ENCODE peak calls at places on chromosomes 7 and 10, in seven cellular contexts. F is A549, B is GM23248, J is OCI-LY7, C is dorsolateral prefrontal cortex, K is H9, P is tibial nerve. G is an unnamed sample.

GRCh38 chr7:44282601-44283171 is 42.7 kb downstream of the CAMK2B start:
- DNase-seq in F (no peak), B (no peak), J (no peak), C (peak), K (peak), P (peak), G (no peak)

GRCh38 chr10:32379314-32379949 is 32.5 kb upstream of the EPC1 start:
- DNase-seq in F (no peak), B (peak), J (peak), C (no peak), K (peak), P (no peak), G (no peak)

GRCh38 chr7:99730262-99730810 is 4.7 kb downstream of the CYP3A7 start:
- DNase-seq in F (no peak), B (no peak), J (no peak), C (no peak), K (no peak), P (no peak), G (no peak)

GRCh38 chr7:75614390-75614789 is 122.3 kb downstream of the SPDYE5 start:
- DNase-seq in F (no peak), B (no peak), J (no peak), C (no peak), K (no peak), P (no peak), G (no peak)

GRCh38 chr10:61992683-61993629 is 91.5 kb downstream of the ARID5B start:
- DNase-seq in F (no peak), B (peak), J (peak), C (no peak), K (no peak), P (peak), G (peak)

GRCh38 chr7:16529697-16530096 is 3.1 kb downstream of the LRRC72 start:
- DNase-seq in F (no peak), B (no peak), J (no peak), C (no peak), K (no peak), P (no peak), G (no peak)

GRCh38 chr10:101331960-101332359 is 22.0 kb upstream of the BTRC start:
- DNase-seq in F (no peak), B (peak), J (no peak), C (peak), K (no peak), P (no peak), G (no peak)

GRCh38 chr7:99837649-99838361 is 10.0 kb downstream of the CYP3A43 start:
- DNase-seq in F (no peak), B (peak), J (peak), C (no peak), K (no peak), P (no peak), G (no peak)

GRCh38 chr7:130845581-130846085 is 111.6 kb upstream of the KLF14 start:
- DNase-seq in F (peak), B (peak), J (no peak), C (no peak), K (no peak), P (no peak), G (no peak)

GRCh38 chr7:84113286-84113685 is 81.3 kb downstream of the SEMA3A start:
- DNase-seq in F (no peak), B (peak), J (no peak), C (no peak), K (no peak), P (no peak), G (no peak)

GRCh38 chr7:1948887-1949680 is 279.0 kb downstream of the ELFN1 start:
- DNase-seq in F (no peak), B (no peak), J (no peak), C (no peak), K (no peak), P (no peak), G (no peak)

DNA sequence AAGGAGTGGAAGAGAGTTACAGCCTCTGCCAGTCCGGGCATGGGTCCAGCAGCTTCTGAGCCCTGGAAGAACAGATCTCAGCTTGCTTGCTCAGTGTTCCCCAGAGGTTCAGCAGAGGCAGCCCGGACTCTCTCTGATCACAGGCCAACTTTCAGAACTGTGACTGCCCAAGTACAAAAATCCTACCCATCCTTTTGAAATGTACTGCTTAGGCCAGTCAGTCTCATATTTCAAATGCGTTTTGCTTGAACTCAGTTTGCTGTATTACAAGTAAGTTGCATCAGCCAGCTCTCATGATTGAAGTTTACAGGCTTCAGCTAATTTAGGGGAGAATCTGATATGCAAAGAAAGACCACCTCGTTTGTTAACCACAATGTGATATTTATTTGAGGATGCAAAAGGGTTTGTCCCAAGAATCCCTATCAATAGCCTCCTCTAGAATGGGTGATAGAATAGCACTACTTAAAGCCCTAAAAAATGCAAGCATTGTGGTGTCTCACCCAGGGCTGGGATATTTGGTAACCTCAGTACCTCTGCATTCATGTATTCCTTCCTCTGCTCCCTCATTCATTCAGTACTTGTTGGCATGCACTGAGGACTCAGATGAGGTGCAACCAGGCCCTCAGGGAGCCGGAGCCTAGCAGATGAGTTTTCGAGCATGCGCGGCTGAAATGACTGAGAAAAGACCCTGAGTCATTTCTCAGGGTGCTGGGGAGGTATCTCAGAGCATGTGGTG is 7.0 kb downstream of the AIMP2 start:
- DNase-seq in F (no peak), B (peak), J (peak), C (no peak), K (no peak), P (peak), G (no peak)
- H3K27ac ChIP-seq in F (peak), B (peak), J (peak), C (no peak), K (no peak), P (peak), G (no peak)

GRCh38 chr10:30422296-30422695 is 11.7 kb upstream of the MAP3K8 start:
- DNase-seq in F (no peak), B (no peak), J (no peak), C (no peak), K (no peak), P (no peak), G (no peak)
- H3K27ac ChIP-seq in F (peak), B (no peak), J (no peak), C (no peak), K (no peak), P (peak), G (no peak)

DNA sequence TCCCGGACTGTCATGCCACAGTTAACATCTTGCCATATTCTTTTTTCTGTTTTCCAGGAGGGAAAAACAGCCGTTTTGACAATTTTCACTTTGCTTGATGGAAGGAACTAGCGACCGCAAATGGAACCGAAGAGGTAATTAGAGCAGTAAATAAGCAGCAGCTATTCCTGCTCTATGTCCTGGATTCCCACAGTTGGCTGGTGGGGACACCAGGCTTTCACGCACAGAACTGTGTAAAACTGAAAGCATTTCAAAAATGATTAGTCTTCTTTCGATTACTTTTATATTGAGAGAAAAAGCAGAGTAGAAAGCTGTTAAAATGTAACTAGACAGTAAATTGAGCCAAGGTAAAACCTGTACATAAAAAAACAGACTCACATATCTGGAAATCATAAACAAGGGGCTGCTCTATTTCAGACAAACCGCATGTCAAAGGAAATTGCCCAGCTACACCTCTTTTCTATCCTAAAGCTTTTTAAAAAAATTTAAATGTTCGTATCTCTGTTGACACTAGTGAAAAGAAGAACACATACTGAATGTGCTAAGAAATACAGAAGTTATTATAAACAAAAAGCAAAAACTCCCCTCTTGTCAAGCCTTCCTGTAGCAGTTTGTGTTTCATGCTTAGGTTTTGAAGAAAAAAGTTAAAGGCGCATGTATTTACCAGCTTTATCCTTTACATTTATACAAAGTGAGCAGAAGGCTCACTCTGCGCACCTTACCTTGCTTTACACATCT is 93.4 kb downstream of the RNF216 start:
- DNase-seq in F (no peak), B (no peak), J (no peak), C (no peak), K (no peak), P (no peak), G (no peak)
- H3K27ac ChIP-seq in F (peak), B (peak), J (no peak), C (no peak), K (no peak), P (peak), G (peak)

DNA sequence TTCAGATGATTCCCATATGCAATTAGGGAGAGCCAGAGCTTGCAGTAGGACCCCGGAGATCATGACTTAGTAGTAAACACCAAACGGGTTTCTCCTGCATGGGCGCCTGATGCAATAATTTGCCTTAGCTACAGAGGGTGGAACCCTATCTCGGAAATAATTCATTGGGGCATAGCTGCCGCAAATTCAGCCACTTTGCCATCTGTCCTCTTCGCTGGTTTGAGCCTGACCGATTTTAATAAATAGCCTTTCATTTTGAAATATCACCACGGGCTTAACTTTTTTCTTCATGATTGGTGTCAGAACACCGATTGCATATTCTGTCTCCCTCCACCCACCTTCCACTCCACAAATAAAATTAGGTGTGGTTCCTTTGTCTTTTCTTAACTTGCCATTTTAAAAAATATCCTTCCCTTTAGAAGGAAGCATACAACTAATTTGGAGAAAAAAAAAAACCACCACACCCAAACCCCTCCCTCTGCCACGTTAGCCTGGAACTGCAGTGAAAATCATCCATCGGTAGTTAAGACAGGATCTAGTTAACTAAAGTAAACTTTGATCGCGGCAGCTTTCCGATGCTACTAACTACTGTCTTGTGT is 1.5 kb downstream of the GARS1 start:
- DNase-seq in F (peak), B (peak), J (peak), C (no peak), K (no peak), P (no peak), G (no peak)
- H3K27ac ChIP-seq in F (peak), B (peak), J (peak), C (no peak), K (peak), P (peak), G (no peak)

DNA sequence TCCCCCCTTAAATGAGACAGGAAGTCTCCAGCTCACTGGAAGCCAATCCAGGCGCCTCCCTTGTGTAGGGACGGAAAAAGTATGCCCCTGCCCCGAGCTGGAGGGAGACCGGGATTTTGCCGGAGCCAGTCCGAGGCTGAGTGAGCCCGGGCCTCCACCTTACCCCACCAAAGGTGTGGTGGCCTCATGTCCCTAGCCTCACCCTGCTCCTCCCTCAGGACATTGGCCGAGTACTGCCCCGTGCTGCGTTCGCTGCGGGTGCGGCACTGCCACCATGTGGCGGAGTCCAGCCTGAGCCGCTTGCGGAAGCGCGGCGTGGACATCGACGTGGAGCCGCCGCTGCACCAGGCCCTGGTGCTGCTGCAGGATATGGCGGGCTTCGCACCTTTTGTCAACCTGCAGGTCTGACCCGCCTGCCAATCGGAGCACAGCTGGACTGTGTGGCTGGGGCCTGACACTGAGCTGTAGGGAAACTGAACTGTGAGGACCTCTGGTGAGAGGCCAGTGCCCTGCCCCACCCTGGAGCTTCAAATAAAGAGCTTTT is 2.0 kb downstream of the FBXL15 start:
- DNase-seq in F (peak), B (peak), J (peak), C (peak), K (peak), P (peak), G (no peak)
- H3K27ac ChIP-seq in F (peak), B (peak), J (peak), C (no peak), K (no peak), P (peak), G (peak)

DNA sequence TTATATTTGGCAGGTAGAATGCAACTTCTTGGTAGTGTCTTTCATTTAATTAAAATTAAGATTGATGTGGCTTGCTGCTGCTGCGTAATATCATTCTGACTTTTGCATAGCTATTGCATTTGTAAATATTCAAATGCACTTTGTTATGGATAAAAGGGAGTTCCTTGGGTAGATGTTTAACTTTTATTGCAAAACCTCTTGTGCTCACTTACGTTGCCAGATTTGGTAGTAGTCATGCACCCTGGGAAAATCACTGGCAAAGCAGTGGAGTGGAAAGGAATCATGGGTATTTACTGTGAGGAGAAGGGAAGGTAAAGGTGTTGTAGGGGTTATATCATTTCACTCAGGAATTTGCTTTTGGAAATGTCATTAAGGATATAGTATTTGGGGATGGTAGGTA is 164.6 kb upstream of the PRPS1L1 start:
- DNase-seq in F (no peak), B (no peak), J (no peak), C (no peak), K (no peak), P (no peak), G (no peak)
- H3K27ac ChIP-seq in F (no peak), B (no peak), J (no peak), C (no peak), K (no peak), P (no peak), G (no peak)

GRCh38 chr7:117582219-117582704 is 102.4 kb downstream of the CFTR start:
- DNase-seq in F (peak), B (peak), J (no peak), C (no peak), K (no peak), P (peak), G (no peak)
- H3K27ac ChIP-seq in F (peak), B (no peak), J (no peak), C (no peak), K (no peak), P (no peak), G (no peak)

DNA sequence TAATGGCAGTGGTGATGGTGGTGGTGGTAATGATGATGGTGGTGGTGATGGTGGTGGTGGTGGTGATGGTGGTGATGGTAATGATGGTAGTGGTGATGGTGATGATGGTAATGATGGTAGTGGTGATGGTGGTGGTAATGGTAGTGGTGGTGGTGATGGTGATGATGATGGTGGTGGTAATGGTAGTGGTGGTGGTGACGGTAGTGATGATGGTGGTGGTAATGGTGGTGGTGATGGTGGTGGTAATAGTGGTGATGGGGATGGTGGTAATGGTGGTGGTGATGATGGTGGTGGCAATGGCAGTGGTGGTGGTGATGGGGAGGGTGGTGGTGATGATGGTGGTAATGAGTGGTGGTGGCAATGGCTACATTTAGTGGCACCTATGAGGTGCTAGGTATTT is 105.7 kb downstream of the GRK5 start:
- DNase-seq in F (no peak), B (no peak), J (no peak), C (no peak), K (no peak), P (no peak), G (no peak)
- H3K27ac ChIP-seq in F (peak), B (no peak), J (no peak), C (no peak), K (no peak), P (no peak), G (no peak)